ENCODE peak calls at places on chromosomes 16 and 17, in six cellular contexts. O, Z, B, R, J and E are unnamed samples.

GRCh38 chr17:63171428-63172205 is 205.6 kb downstream of the TANC2 start:
- DNase-seq in O (no peak), Z (no peak), B (no peak), R (no peak), J (no peak), E (no peak)

GRCh38 chr17:63531022-63531965 is 8.1 kb downstream of the KCNH6 start:
- DNase-seq in O (no peak), Z (no peak), B (no peak), R (no peak), J (no peak), E (no peak)

GRCh38 chr16:85913141-85913601 is 14.2 kb downstream of the IRF8 start:
- DNase-seq in O (no peak), Z (no peak), B (no peak), R (no peak), J (no peak), E (no peak)

GRCh38 chr16:72856797-72857196 is 191.1 kb downstream of the ZFHX3 start:
- DNase-seq in O (peak), Z (no peak), B (no peak), R (no peak), J (peak), E (peak)

GRCh38 chr16:53541326-53541725 is 38.3 kb upstream of the AKTIP start:
- DNase-seq in O (no peak), Z (no peak), B (no peak), R (no peak), J (no peak), E (no peak)

GRCh38 chr17:40331743-40332641 is 23.0 kb downstream of the RARA start:
- DNase-seq in O (no peak), Z (peak), B (no peak), R (peak), J (no peak), E (no peak)

GRCh38 chr16:66036775-66037715 is 329.4 kb upstream of the CDH5 start:
- DNase-seq in O (no peak), Z (no peak), B (no peak), R (no peak), J (no peak), E (no peak)

GRCh38 chr16:67537636-67538591 is 9.3 kb downstream of the RIPOR1 start:
- DNase-seq in O (peak), Z (peak), B (no peak), R (no peak), J (peak), E (peak)

GRCh38 chr16:47285001-47285400 is 141.3 kb upstream of the NETO2 start:
- DNase-seq in O (no peak), Z (no peak), B (no peak), R (no peak), J (no peak), E (no peak)

GRCh38 chr17:17232303-17232621 is 4.7 kb downstream of the FLCN start:
- DNase-seq in O (no peak), Z (no peak), B (no peak), R (no peak), J (no peak), E (no peak)

GRCh38 chr17:42803074-42803883 is 4.6 kb downstream of the CNTD1 start:
- DNase-seq in O (no peak), Z (no peak), B (no peak), R (no peak), J (no peak), E (no peak)

GRCh38 chr16:66277311-66278070 is 89.0 kb upstream of the CDH5 start:
- DNase-seq in O (no peak), Z (no peak), B (no peak), R (no peak), J (no peak), E (no peak)

GRCh38 chr16:89055894-89056555 is 37.6 kb upstream of the ACSF3 start:
- DNase-seq in O (no peak), Z (no peak), B (no peak), R (no peak), J (no peak), E (no peak)

GRCh38 chr16:1539720-1540555 is 6.5 kb downstream of the TMEM204 start:
- DNase-seq in O (peak), Z (no peak), B (no peak), R (no peak), J (no peak), E (no peak)

GRCh38 chr16:30418350-30419181 is 11.2 kb downstream of the ZNF771 start:
- DNase-seq in O (no peak), Z (no peak), B (no peak), R (no peak), J (no peak), E (no peak)

GRCh38 chr17:5122586-5123342 is 6.9 kb downstream of the USP6 start:
- DNase-seq in O (peak), Z (peak), B (no peak), R (no peak), J (peak), E (no peak)

GRCh38 chr17:41518789-41519449 is at the start of gene KRT15:
- DNase-seq in O (no peak), Z (no peak), B (no peak), R (no peak), J (no peak), E (no peak)
- TF ChIP-seq CTCF in O (no peak), Z (no peak), B (no peak), R (no peak), J (no peak), E (no peak)

GRCh38 chr17:77011173-77012011 is 129.4 kb upstream of the SEC14L1 start:
- DNase-seq in O (no peak), Z (peak), B (no peak), R (no peak), J (peak), E (no peak)
- TF ChIP-seq CTCF in O (peak), Z (peak), B (peak), R (peak), J (peak), E (peak)

GRCh38 chr16:57951204-57951960 is 19.5 kb downstream of the CNGB1 start:
- DNase-seq in O (no peak), Z (no peak), B (no peak), R (no peak), J (no peak), E (no peak)
- TF ChIP-seq CTCF in O (no peak), Z (no peak), B (no peak), R (no peak), J (no peak), E (no peak)

DNA sequence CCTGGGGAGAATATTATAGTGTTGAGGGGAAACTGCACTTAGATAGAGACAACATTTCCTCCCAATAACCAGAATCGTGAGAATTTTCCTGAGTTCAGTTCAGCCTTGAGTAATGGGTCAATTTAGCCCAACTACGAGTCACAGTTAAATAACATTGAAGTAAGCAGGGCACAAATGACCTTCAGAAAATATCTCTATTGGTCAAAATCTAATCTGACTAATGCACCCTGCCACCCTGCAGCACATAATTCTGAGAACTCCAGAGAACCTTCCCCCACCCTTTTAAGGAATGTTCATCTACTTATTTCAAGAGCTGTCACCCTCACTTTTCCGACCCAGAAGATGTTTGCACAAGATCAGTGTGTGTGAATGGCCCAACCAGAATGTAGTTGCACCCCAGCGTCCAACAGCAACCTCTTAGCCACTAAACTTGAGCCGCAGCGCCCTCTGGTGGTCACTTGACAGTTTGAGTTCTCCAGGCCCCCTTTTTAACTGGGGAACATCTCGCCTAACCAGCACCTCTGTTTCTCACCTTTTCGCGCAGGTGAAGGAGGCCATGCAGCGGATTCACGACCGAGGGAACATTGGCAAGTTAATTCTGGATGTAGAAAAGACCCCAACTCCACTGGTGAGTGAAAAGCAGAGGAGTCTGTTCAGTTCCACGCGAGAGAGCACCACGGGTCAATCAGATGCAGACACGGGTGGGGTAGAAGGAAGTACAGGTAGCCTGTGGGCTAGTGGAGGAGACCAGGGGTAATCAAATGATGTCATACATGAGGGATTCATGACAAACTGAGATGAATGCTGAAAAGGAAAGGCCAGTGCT is 50.8 kb upstream of the CLEC3A start:
- DNase-seq in O (peak), Z (peak), B (no peak), R (peak), J (peak), E (peak)
- TF ChIP-seq CTCF in O (peak), Z (peak), B (peak), R (peak), J (peak), E (peak)

GRCh38 chr17:77869665-77870132 is 88.8 kb upstream of the TNRC6C start:
- DNase-seq in O (peak), Z (peak), B (peak), R (no peak), J (no peak), E (peak)
- TF ChIP-seq CTCF in O (no peak), Z (no peak), B (peak), R (no peak), J (no peak), E (no peak)

DNA sequence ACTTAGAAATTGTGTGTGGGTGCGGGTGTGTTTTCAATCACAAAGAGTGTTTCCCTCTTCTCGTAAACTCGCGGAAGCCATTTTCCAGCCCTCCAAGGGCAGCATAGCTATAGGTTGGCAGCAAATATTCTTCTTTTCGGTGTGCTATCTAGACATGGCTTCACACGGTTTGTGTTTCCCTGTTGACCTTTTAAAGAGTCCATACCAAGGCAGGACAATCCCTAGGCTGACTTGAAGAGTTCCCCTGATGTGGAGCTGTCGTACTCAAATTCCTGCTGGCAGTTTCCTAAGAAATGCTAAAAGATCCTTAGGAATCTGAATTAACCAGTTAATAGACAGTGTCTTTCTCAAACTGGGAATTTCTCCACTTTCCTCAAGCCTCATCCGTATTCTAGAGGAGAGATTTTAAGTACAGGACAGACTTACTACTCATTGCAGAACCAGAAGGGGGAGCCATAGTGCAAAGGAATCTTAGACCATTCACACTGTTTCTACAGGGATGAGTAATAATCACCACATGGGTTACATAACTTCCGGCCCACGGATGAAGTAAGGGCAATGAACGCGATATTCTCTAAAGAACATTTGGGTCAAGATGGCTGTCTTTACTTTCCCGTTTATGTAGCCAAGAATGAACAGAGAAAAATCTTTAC is 288.6 kb upstream of the ELAC2 start:
- DNase-seq in O (no peak), Z (no peak), B (no peak), R (no peak), J (peak), E (no peak)
- TF ChIP-seq CTCF in O (no peak), Z (peak), B (peak), R (no peak), J (no peak), E (no peak)

GRCh38 chr17:59830007-59830630 is 62.6 kb downstream of the TUBD1 start:
- DNase-seq in O (no peak), Z (no peak), B (no peak), R (no peak), J (no peak), E (no peak)

GRCh38 chr17:59829217-59830006 is 63.3 kb downstream of the TUBD1 start:
- DNase-seq in O (peak), Z (no peak), B (peak), R (no peak), J (peak), E (peak)

GRCh38 chr17:59828478-59828760 is 64.3 kb downstream of the TUBD1 start:
- DNase-seq in O (no peak), Z (no peak), B (no peak), R (no peak), J (no peak), E (no peak)

GRCh38 chr17:59827721-59828477 is 64.8 kb downstream of the TUBD1 start:
- DNase-seq in O (no peak), Z (no peak), B (no peak), R (no peak), J (no peak), E (no peak)

DNA sequence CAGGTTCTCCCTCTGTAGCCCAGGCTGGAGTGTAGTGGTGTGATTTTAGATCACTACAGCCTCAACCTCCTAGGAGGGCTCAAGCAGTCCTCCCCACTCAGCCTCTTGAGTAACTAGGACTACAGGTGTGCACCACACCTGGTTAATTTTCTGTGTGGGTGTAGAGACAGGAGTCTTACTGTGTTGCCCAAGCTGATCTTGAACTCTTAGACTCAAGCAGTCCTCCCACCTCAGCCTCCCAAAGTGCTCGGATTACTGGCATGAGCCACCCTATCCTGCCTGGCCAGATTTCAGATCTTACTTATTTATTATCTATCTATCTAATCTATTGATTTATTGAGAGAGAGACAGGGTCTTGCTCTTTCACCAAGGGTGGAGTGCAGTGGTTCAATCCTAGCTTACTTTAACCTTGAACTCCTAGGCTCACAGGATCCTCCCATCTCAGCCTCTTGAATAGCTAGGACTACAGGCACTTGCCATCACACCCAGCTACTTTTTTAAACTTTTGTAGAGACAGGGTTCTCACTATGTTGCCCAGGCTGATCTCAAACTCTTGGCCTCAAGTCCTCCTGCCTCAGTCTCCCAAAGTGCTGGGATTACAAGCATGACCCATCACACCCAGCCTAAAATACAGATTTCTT is 61.8 kb downstream of the TUBD1 start:
- DNase-seq in O (no peak), Z (no peak), B (no peak), R (no peak), J (no peak), E (no peak)
- TF ChIP-seq CTCF in O (no peak), Z (no peak), B (no peak), R (no peak), J (no peak), E (no peak)